ENCODE peak calls at places on chromosomes 11 and 22, in seven cellular contexts. D is fibroblast of lung, V is stromal cell of bone marrow, S is hippocampal formation, J is T-helper 1 cell, K is GM13977, O is neural progenitor cell. Q is an unnamed sample.

GRCh38 chr11:68677432-68677831 is 6.9 kb upstream of the GAL start:
- DNase-seq in D (peak; percentile 92), V (peak; percentile 31), S (no peak), J (no peak), K (no peak), O (no peak), Q (peak; percentile 71)

GRCh38 chr11:111520565-111520964 is 6.0 kb downstream of the HOATZ start:
- DNase-seq in D (peak; percentile 75), V (no peak), S (no peak), J (no peak), K (no peak), O (no peak), Q (no peak)

GRCh38 chr11:7833527-7833926 is 36.8 kb upstream of the OR5P2 start:
- DNase-seq in D (no peak), V (no peak), S (no peak), J (no peak), K (no peak), O (no peak), Q (no peak)

GRCh38 chr11:23192256-23192655 is 332.0 kb upstream of the CCDC179 start:
- DNase-seq in D (peak; percentile 11), V (peak; percentile 10), S (no peak), J (no peak), K (no peak), O (no peak), Q (no peak)

GRCh38 chr11:113715882-113716625 is 9.9 kb upstream of the TMPRSS5 start:
- DNase-seq in D (no peak), V (no peak), S (peak; percentile 32), J (no peak), K (no peak), O (no peak), Q (no peak)

GRCh38 chr22:36781656-36782627 is 6.0 kb upstream of the IFT27 start:
- DNase-seq in D (peak; percentile 82), V (peak; percentile 63), S (peak; percentile 68), J (peak; percentile 70), K (peak; percentile 87), O (peak; percentile 82), Q (peak; percentile 88)

GRCh38 chr11:69173925-69174591 is 18.3 kb downstream of the SMIM38 start:
- DNase-seq in D (peak; percentile 60), V (no peak), S (no peak), J (no peak), K (no peak), O (no peak), Q (peak; percentile 0)

GRCh38 chr11:127105578-127105977 is 105.0 kb upstream of the KIRREL3 start:
- DNase-seq in D (no peak), V (no peak), S (no peak), J (no peak), K (no peak), O (no peak), Q (no peak)

GRCh38 chr11:68927280-68928107 is 23.8 kb downstream of the IGHMBP2 start:
- DNase-seq in D (peak; percentile 25), V (no peak), S (no peak), J (no peak), K (peak; percentile 73), O (no peak), Q (peak; percentile 57)

GRCh38 chr11:112523477-112523876 is 262.8 kb upstream of the PLET1 start:
- DNase-seq in D (no peak), V (no peak), S (peak; percentile 79), J (no peak), K (no peak), O (peak; percentile 84), Q (peak; percentile 68)

GRCh38 chr11:13970986-13971385 is 8.5 kb downstream of the SPON1 start:
- DNase-seq in D (no peak), V (no peak), S (no peak), J (no peak), K (no peak), O (peak; percentile 46), Q (no peak)

GRCh38 chr22:20953668-20954500 is 13.2 kb upstream of the AIFM3 start:
- DNase-seq in D (peak; percentile 8), V (no peak), S (no peak), J (no peak), K (no peak), O (no peak), Q (peak; percentile 56)

GRCh38 chr11:70834984-70835560 is 417.3 kb downstream of the SHANK2 start:
- DNase-seq in D (no peak), V (no peak), S (no peak), J (no peak), K (no peak), O (no peak), Q (no peak)

Q was measured in aorta.